ENCODE peak calls at places on chromosomes 3 and 15, in five cellular contexts. N is progenitor cell of endocrine pancreas, Q is AG04450, A is lower lobe of right lung, M is cardiac fibroblast. K is an unnamed sample.

GRCh38 chr15:41989573-41990242 is 17.4 kb upstream of the EHD4 start:
- DNase-seq in A (peak; percentile 87), M (peak; percentile 79), N (peak; percentile 93), Q (peak; percentile 34), K (peak; percentile 78)

GRCh38 chr3:157755254-157755653 is 252.0 kb upstream of the VEPH1 start:
- DNase-seq in Q (no peak), M (peak; percentile 11), N (no peak), A (no peak), K (no peak)

GRCh38 chr15:55914446-55914845 is 79.0 kb downstream of the NEDD4 start:
- DNase-seq in A (no peak), Q (no peak), M (peak; percentile 53), N (no peak), K (no peak)

GRCh38 chr15:68416158-68416535 is 15.8 kb downstream of the ITGA11 start:
- DNase-seq in M (no peak), Q (no peak), A (no peak), N (no peak), K (peak; percentile 30)

GRCh38 chr15:58535337-58535736 is 103.5 kb downstream of the LIPC start:
- DNase-seq in N (no peak), A (no peak), M (no peak), Q (no peak), K (no peak)

GRCh38 chr3:36969540-36970432 is 23.1 kb downstream of the EPM2AIP1 start:
- DNase-seq in M (peak; percentile 64), Q (no peak), A (no peak), N (no peak), K (peak; percentile 89)

GRCh38 chr3:161163297-161163696 is 57.8 kb upstream of the NMD3 start:
- DNase-seq in A (no peak), Q (peak; percentile 72), N (no peak), M (peak; percentile 99), K (no peak)

GRCh38 chr3:150303776-150304175 is 104.3 kb upstream of the TSC22D2 start:
- DNase-seq in N (no peak), A (no peak), Q (no peak), M (peak; percentile 27), K (no peak)

GRCh38 chr3:59908280-59908679 is 858.5 kb upstream of the CFAP20DC start:
- DNase-seq in A (no peak), N (no peak), Q (no peak), M (no peak), K (no peak)

GRCh38 chr3:183293966-183294365 is 40.9 kb downstream of the B3GNT5 start:
- DNase-seq in M (peak; percentile 33), A (no peak), N (no peak), Q (no peak), K (no peak)
- TF ChIP-seq CTCF in M (no peak), A (no peak), N (no peak), Q (no peak), K (no peak)

DNA sequence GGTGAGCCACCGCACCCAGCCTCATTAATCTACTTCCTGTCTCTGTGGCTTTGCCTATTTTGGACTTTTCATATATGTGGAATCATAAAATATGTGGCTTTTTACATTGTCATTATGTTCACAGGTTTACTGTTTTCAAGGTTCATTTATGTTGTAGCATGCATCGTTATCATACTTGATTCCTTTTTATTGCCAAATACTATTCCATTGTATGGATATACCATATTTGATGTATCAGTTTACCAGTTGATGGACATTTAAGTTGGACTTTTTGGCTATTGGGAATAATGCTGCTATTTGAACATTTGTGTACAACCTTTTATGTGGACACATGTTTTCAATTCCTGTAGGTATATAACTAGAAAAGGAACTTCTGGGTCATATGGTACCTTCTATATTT is 14.0 kb downstream of the GXYLT2 start:
- DNase-seq in M (no peak), Q (no peak), A (no peak), N (no peak), K (no peak)
- TF ChIP-seq CTCF in M (no peak), Q (no peak), A (no peak), N (no peak), K (no peak)

GRCh38 chr3:28191363-28191762 is 50.1 kb upstream of the CMC1 start:
- DNase-seq in N (no peak), A (no peak), M (peak; percentile 62), Q (no peak), K (no peak)

GRCh38 chr3:28188686-28189085 is 52.7 kb upstream of the CMC1 start:
- DNase-seq in M (no peak), Q (no peak), A (no peak), N (no peak), K (no peak)

DNA sequence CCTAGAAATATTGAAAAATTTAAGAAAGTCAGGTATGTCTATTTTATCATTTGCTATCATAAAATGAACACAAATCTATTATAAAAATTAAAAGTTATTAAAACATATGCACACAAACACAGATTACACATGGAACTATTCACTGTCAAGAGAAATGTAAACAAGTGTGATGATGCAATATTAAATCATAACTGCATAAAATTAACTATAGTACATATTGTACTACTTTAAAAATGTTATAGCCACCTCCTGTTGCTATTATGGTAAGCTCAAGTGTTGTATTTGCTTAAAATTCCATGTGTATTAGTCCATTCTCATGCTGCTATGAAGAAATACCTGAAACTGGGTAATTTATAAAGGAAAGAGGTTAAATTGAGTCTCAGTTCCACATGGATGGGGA is 54.7 kb upstream of the CMC1 start:
- DNase-seq in Q (no peak), A (no peak), N (no peak), M (peak; percentile 26), K (no peak)
- TF ChIP-seq CTCF in Q (no peak), A (no peak), N (no peak), M (no peak), K (no peak)

GRCh38 chr3:45524605-45525004 is 69.9 kb upstream of the LIMD1 start:
- DNase-seq in M (no peak), A (no peak), N (no peak), Q (no peak), K (no peak)

GRCh38 chr3:45534580-45535080 is 59.9 kb upstream of the LIMD1 start:
- DNase-seq in N (no peak), M (no peak), Q (no peak), A (no peak), K (no peak)

GRCh38 chr3:45527727-45528126 is 66.8 kb upstream of the LIMD1 start:
- DNase-seq in M (no peak), A (no peak), N (no peak), Q (no peak), K (no peak)

GRCh38 chr3:45528429-45528828 is 66.1 kb upstream of the LIMD1 start:
- DNase-seq in Q (no peak), A (no peak), M (peak; percentile 60), N (no peak), K (no peak)

GRCh38 chr3:45529697-45530096 is 64.9 kb upstream of the LIMD1 start:
- DNase-seq in M (no peak), N (no peak), A (no peak), Q (no peak), K (no peak)
- TF ChIP-seq CTCF in M (no peak), N (no peak), A (no peak), Q (no peak), K (no peak)